ENCODE peak calls at places on chromosomes 3 and 15, in four cellular contexts. L, H, D and I are unnamed samples.

GRCh38 chr3:158847466-158847849 is 45.6 kb downstream of the MFSD1 start:
- DNase-seq in D (peak), H (no peak), L (no peak), I (no peak)

GRCh38 chr3:176352716-176353334 is 844.5 kb downstream of the TBL1XR1 start:
- DNase-seq in H (no peak), D (peak), L (peak), I (no peak)

GRCh38 chr3:8736436-8736835 is 2.8 kb downstream of the CAV3 start:
- DNase-seq in D (no peak), L (no peak), H (no peak), I (no peak)

GRCh38 chr3:61493339-61493738 is 68.0 kb upstream of the PTPRG start:
- DNase-seq in L (no peak), D (no peak), H (no peak), I (no peak)

GRCh38 chr3:14532691-14533456 is 7.3 kb downstream of the GRIP2 start:
- DNase-seq in D (no peak), L (no peak), H (peak), I (peak)

GRCh38 chr3:16200411-16200810 is 25.9 kb downstream of the GALNT15 start:
- DNase-seq in D (peak), L (peak), H (no peak), I (no peak)

GRCh38 chr3:56145410-56145809 is 322.9 kb downstream of the ERC2 start:
- DNase-seq in L (no peak), D (no peak), H (no peak), I (no peak)

GRCh38 chr3:26920579-26920978 is 298.0 kb downstream of the LRRC3B start:
- DNase-seq in H (peak), L (no peak), D (no peak), I (no peak)

GRCh38 chr15:69713726-69714559 is 261.3 kb downstream of the RPLP1 start:
- DNase-seq in H (no peak), D (no peak), L (no peak), I (no peak)

GRCh38 chr3:50226888-50227389 is 9.1 kb upstream of the GNAI2 start:
- DNase-seq in L (no peak), D (peak), H (no peak), I (peak)

GRCh38 chr3:15647629-15648167 is 46.2 kb downstream of the BTD start:
- DNase-seq in L (peak), H (no peak), D (peak), I (peak)

GRCh38 chr15:68415501-68416157 is 16.3 kb downstream of the ITGA11 start:
- DNase-seq in L (no peak), H (no peak), D (no peak), I (no peak)

GRCh38 chr15:74573987-74574386 is 33.0 kb downstream of the ARID3B start:
- DNase-seq in L (peak), D (peak), H (no peak), I (no peak)

GRCh38 chr3:58388550-58389061 is 45.0 kb downstream of the PDHB start:
- DNase-seq in L (peak), D (peak), H (peak), I (no peak)

GRCh38 chr3:2150576-2150975 is 51.9 kb downstream of the CNTN4 start:
- DNase-seq in L (no peak), D (no peak), H (no peak), I (no peak)

GRCh38 chr3:185401319-185401955 is 38.5 kb downstream of the MAP3K13 start:
- DNase-seq in H (no peak), D (peak), L (peak), I (no peak)

GRCh38 chr3:74465652-74466415 is 148.6 kb downstream of the CNTN3 start:
- DNase-seq in H (no peak), L (peak), D (peak), I (no peak)

GRCh38 chr3:14837864-14838263 is 19.1 kb downstream of the FGD5 start:
- DNase-seq in L (no peak), D (no peak), H (no peak), I (no peak)

GRCh38 chr15:66830358-66830757 is 128.3 kb downstream of the SMAD6 start:
- DNase-seq in L (peak), D (peak), H (no peak), I (no peak)

GRCh38 chr3:35867782-35868181 is 228.5 kb downstream of the ARPP21 start:
- DNase-seq in D (no peak), H (no peak), L (no peak), I (no peak)

GRCh38 chr3:71707600-71707999 is 17.6 kb downstream of the EIF4E3 start:
- DNase-seq in D (peak), L (peak), H (no peak), I (no peak)

GRCh38 chr3:171001957-171002694 is 24.4 kb downstream of the SLC2A2 start:
- DNase-seq in H (no peak), L (peak), D (peak), I (no peak)

GRCh38 chr15:72339777-72340177 is 19.8 kb upstream of the CELF6 start:
- DNase-seq in L (peak), H (no peak), D (peak), I (no peak)

GRCh38 chr15:89837134-89837829 is 22.6 kb upstream of the ANPEP start:
- DNase-seq in H (no peak), L (peak), D (peak), I (no peak)

GRCh38 chr3:40079203-40079844 is 230.2 kb upstream of the EIF1B start:
- DNase-seq in D (peak), L (peak), H (peak), I (no peak)

GRCh38 chr15:79887517-79887916 is 9.3 kb downstream of the MTHFS start:
- DNase-seq in L (peak), D (peak), H (no peak), I (no peak)

GRCh38 chr15:74752011-74752410 is 3.4 kb downstream of the CYP1A2 start:
- DNase-seq in D (no peak), L (no peak), H (no peak), I (no peak)

GRCh38 chr3:195102609-195103467 is 168.1 kb downstream of the XXYLT1 start:
- DNase-seq in L (peak), H (no peak), D (peak), I (no peak)
- H3K27ac ChIP-seq in L (peak), H (no peak), D (peak), I (no peak)

GRCh38 chr3:197793246-197793645 is 2.2 kb downstream of the LRCH3 start:
- DNase-seq in D (peak), L (peak), H (no peak), I (no peak)
- H3K4me3 ChIP-seq in D (peak), L (no peak), H (peak), I (peak)

GRCh38 chr15:63041402-63041977 is 1.1 kb upstream of the TPM1 start:
- DNase-seq in H (no peak), D (no peak), L (no peak), I (no peak)
- H2AFZ ChIP-seq in H (no peak), D (no peak), L (peak), I (no peak)

GRCh38 chr3:123791898-123792297 is 92.2 kb downstream of the MYLK start:
- DNase-seq in D (peak), H (no peak), L (peak), I (no peak)

GRCh38 chr3:123791417-123791816 is 92.7 kb downstream of the MYLK start:
- DNase-seq in D (peak), L (peak), H (no peak), I (no peak)

GRCh38 chr3:123793425-123793824 is 90.7 kb downstream of the MYLK start:
- DNase-seq in D (no peak), H (no peak), L (no peak), I (no peak)

GRCh38 chr3:123791073-123791370 is 93.1 kb downstream of the MYLK start:
- DNase-seq in L (no peak), D (no peak), H (no peak), I (no peak)

GRCh38 chr3:123792473-123793201 is 91.5 kb downstream of the MYLK start:
- DNase-seq in H (no peak), D (peak), L (peak), I (no peak)
- H3K27ac ChIP-seq in H (no peak), D (no peak), L (peak), I (no peak)

DNA sequence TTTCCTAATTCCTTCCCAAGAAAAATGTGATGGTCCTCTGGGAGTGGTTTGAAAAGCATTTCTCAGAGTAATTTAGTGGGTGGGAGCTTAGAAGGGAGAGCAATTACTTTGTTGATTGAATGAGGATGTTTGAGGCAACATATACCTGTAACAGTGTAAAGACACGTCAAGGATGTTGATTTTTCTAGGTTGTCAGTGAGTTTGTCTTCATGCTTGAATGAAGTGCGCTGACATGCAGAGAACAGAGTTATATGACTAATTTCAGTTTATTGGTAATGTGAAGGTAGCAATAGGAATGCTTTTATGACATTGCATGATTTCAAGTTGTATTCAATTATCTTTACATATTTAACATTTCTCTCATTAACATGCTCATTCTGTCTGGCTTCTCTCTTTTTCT is 286.9 kb downstream of the NFKBIZ start:
- DNase-seq in H (no peak), D (no peak), L (no peak), I (no peak)
- H3K4me3 ChIP-seq in H (no peak), D (no peak), L (no peak), I (no peak)

GRCh38 chr3:20022954-20023644 is 11.0 kb upstream of the PP2D1 start:
- DNase-seq in L (no peak), D (no peak), H (no peak), I (no peak)
- H2AFZ ChIP-seq in L (no peak), D (no peak), H (peak), I (peak)

GRCh38 chr15:101167366-101167790 is 84.5 kb downstream of the CHSY1 start:
- DNase-seq in D (peak), L (peak), H (no peak), I (no peak)

GRCh38 chr15:101168463-101168824 is 83.4 kb downstream of the CHSY1 start:
- DNase-seq in L (peak), D (peak), H (no peak), I (no peak)

GRCh38 chr15:101169457-101170071 is 82.3 kb downstream of the CHSY1 start:
- DNase-seq in H (no peak), L (peak), D (peak), I (no peak)

GRCh38 chr15:101168898-101169297 is 83.0 kb downstream of the CHSY1 start:
- DNase-seq in D (no peak), H (no peak), L (no peak), I (no peak)

GRCh38 chr15:101167791-101168462 is 83.9 kb downstream of the CHSY1 start:
- DNase-seq in L (peak), D (peak), H (no peak), I (no peak)
- H3K27ac ChIP-seq in L (peak), D (peak), H (no peak), I (no peak)

GRCh38 chr3:49198161-49198560 is 26.8 kb downstream of the KLHDC8B start:
- DNase-seq in L (no peak), H (no peak), D (peak), I (no peak)

GRCh38 chr3:49205154-49205788 is 33.9 kb downstream of the KLHDC8B start:
- DNase-seq in H (no peak), L (no peak), D (no peak), I (no peak)

GRCh38 chr3:49199244-49199899 is 28.0 kb downstream of the KLHDC8B start:
- DNase-seq in H (peak), D (peak), L (peak), I (no peak)

GRCh38 chr3:49198611-49199230 is 27.3 kb downstream of the KLHDC8B start:
- DNase-seq in H (no peak), L (no peak), D (no peak), I (no peak)

DNA sequence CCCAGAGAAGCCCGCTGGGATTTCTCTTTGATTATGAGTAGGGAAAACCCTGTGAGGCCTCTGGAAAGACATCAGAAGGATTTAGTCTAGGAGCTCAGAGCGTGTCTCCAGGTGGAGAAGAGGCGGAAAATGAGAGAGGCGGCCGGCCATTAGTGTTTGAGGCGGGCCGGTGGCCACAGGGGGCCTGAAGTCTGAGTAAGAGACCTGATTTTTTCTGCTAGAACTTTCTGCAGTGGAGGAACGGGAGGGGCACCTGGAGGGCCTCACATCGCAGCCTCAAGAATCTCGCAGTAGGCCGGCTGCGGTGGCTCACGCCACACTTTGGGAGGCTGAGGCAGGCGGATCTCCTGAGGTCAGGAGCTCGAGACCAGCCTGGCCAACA is 28.5 kb downstream of the KLHDC8B start:
- DNase-seq in L (no peak), H (no peak), D (no peak), I (no peak)
- H3K4me3 ChIP-seq in L (no peak), H (peak), D (peak), I (no peak)

GRCh38 chr3:100399341-100400071 is 1.4 kb downstream of the TOMM70 start:
- DNase-seq in D (no peak), L (no peak), H (no peak), I (peak)

GRCh38 chr3:100402150-100402706 is 889 bp downstream of the LNP1 start:
- DNase-seq in D (peak), H (peak), L (peak), I (peak)

GRCh38 chr3:100400424-100400781 is 486 bp downstream of the TOMM70 start:
- DNase-seq in D (peak), H (peak), L (peak), I (peak)

GRCh38 chr3:100401674-100402036 is 316 bp downstream of the LNP1 start:
- DNase-seq in D (peak), L (peak), H (peak), I (peak)

GRCh38 chr3:100400782-100401673 is at the start of the genes LNP1 and TOMM70:
- DNase-seq in H (peak), D (peak), L (peak), I (peak)
- H2AFZ ChIP-seq in H (peak), D (peak), L (peak), I (peak)